ENCODE peak calls at places on chromosome 22, in eight cellular contexts. One of them, this sample, is unnamed.

GRCh38 chr22:18970180-18970947 is 34.3 kb upstream of the PRODH start:
- DNase-seq in HFFc6: no peak
- DNase-seq in GM13977: no peak
- DNase-seq in nephron progenitor cell: peak
- DNase-seq in PC-9: no peak
- DNase-seq in GM10248: no peak
- DNase-seq in AG10803: no peak
- DNase-seq in chondrocyte: peak
- DNase-seq in this sample: no peak

GRCh38 chr22:46967445-46968358 is 205.3 kb downstream of the TBC1D22A start:
- DNase-seq in AG10803: no peak
- DNase-seq in GM13977: no peak
- DNase-seq in HFFc6: no peak
- DNase-seq in GM10248: no peak
- DNase-seq in PC-9: no peak
- DNase-seq in nephron progenitor cell: no peak
- DNase-seq in chondrocyte: no peak
- DNase-seq in this sample: no peak

GRCh38 chr22:48371391-48371790 is 1456.3 kb downstream of the BRD1 start:
- DNase-seq in HFFc6: no peak
- DNase-seq in nephron progenitor cell: no peak
- DNase-seq in GM13977: no peak
- DNase-seq in AG10803: no peak
- DNase-seq in PC-9: no peak
- DNase-seq in chondrocyte: peak
- DNase-seq in GM10248: no peak
- DNase-seq in this sample: no peak

GRCh38 chr22:46036558-46037408 is 59.8 kb upstream of the WNT7B start:
- DNase-seq in AG10803: no peak
- DNase-seq in GM10248: no peak
- DNase-seq in chondrocyte: peak
- DNase-seq in nephron progenitor cell: no peak
- DNase-seq in GM13977: no peak
- DNase-seq in HFFc6: no peak
- DNase-seq in PC-9: peak
- DNase-seq in this sample: no peak

GRCh38 chr22:47197735-47198500 is 435.5 kb downstream of the TBC1D22A start:
- DNase-seq in GM10248: no peak
- DNase-seq in AG10803: no peak
- DNase-seq in nephron progenitor cell: no peak
- DNase-seq in HFFc6: no peak
- DNase-seq in GM13977: no peak
- DNase-seq in PC-9: no peak
- DNase-seq in chondrocyte: no peak
- DNase-seq in this sample: no peak

GRCh38 chr22:19631899-19632670 is 82.2 kb upstream of the SEPTIN5 start:
- DNase-seq in nephron progenitor cell: peak
- DNase-seq in GM13977: no peak
- DNase-seq in chondrocyte: no peak
- DNase-seq in GM10248: no peak
- DNase-seq in AG10803: peak
- DNase-seq in PC-9: no peak
- DNase-seq in HFFc6: peak
- DNase-seq in this sample: no peak

GRCh38 chr22:50684986-50685385 is 12.4 kb downstream of the SHANK3 start:
- DNase-seq in PC-9: no peak
- DNase-seq in HFFc6: no peak
- DNase-seq in AG10803: peak
- DNase-seq in chondrocyte: peak
- DNase-seq in nephron progenitor cell: no peak
- DNase-seq in GM13977: no peak
- DNase-seq in GM10248: no peak
- DNase-seq in this sample: no peak

GRCh38 chr22:48489551-48490512 is 1337.8 kb downstream of the BRD1 start:
- DNase-seq in AG10803: peak
- DNase-seq in GM10248: no peak
- DNase-seq in HFFc6: no peak
- DNase-seq in chondrocyte: peak
- DNase-seq in nephron progenitor cell: peak
- DNase-seq in GM13977: no peak
- DNase-seq in PC-9: no peak
- DNase-seq in this sample: no peak

GRCh38 chr22:29695129-29695926 is 24.5 kb upstream of the CABP7 start:
- DNase-seq in AG10803: no peak
- DNase-seq in HFFc6: no peak
- DNase-seq in nephron progenitor cell: no peak
- DNase-seq in PC-9: no peak
- DNase-seq in GM10248: no peak
- DNase-seq in GM13977: no peak
- DNase-seq in chondrocyte: no peak
- DNase-seq in this sample: no peak

GRCh38 chr22:19085233-19086043 is 36.8 kb downstream of the DGCR2 start:
- DNase-seq in PC-9: no peak
- DNase-seq in HFFc6: peak
- DNase-seq in chondrocyte: no peak
- DNase-seq in GM10248: peak
- DNase-seq in AG10803: peak
- DNase-seq in nephron progenitor cell: no peak
- DNase-seq in GM13977: peak
- DNase-seq in this sample: no peak

GRCh38 chr22:21015051-21016006 is at the start of gene P2RX6:
- DNase-seq in GM10248: no peak
- DNase-seq in GM13977: no peak
- DNase-seq in HFFc6: peak
- DNase-seq in AG10803: peak
- DNase-seq in nephron progenitor cell: no peak
- DNase-seq in chondrocyte: no peak
- DNase-seq in PC-9: no peak
- DNase-seq in this sample: no peak

GRCh38 chr22:43743131-43743530 is 69.0 kb downstream of the EFCAB6 start:
- DNase-seq in nephron progenitor cell: peak
- DNase-seq in PC-9: no peak
- DNase-seq in chondrocyte: no peak
- DNase-seq in HFFc6: no peak
- DNase-seq in GM10248: no peak
- DNase-seq in AG10803: no peak
- DNase-seq in GM13977: no peak
- DNase-seq in this sample: no peak

GRCh38 chr22:20205964-20206708 is 55.3 kb upstream of the CCDC188 start:
- DNase-seq in HFFc6: peak
- DNase-seq in GM10248: peak
- DNase-seq in PC-9: peak
- DNase-seq in GM13977: peak
- DNase-seq in AG10803: peak
- DNase-seq in chondrocyte: no peak
- DNase-seq in nephron progenitor cell: no peak
- DNase-seq in this sample: peak

DNA sequence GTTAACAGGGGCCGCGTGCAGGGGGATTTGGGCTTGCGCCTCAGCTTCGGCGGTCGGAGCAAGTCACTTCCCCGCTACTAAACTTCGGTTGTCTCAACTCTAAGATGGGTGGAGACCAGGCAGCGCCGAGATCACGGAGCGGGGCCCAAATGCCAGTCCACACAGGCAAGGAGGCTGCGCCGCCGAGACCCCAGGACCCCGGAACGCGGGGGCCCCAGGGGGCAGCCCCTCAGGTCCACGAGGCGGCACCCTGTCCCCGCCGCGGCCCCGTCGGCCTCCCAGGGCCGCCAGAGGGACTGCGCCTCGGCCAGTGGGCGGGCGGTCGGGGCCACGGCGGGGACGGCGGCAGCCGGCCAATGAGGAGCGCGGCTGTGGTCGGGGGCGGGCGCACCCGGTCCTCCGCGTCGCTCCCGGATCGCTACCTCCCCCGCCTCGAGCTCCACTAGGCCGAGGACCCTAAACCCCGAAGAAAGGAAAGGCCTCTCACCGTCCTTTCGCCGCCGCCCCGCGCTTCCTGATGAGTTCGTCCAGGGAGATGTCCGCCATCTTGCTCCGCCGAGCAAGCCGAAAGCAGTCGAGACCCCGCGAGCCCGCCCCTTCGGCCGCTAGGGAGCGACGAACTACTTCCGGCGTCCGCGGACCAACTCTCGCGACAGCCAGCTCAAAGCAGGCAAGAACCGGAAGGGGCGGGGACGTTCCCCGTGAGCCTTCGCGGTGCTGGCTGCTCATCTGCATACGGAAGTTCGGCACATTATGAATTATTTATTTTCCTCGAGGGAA is at the start of gene POLDIP3:
- DNase-seq in GM13977: peak
- DNase-seq in nephron progenitor cell: peak
- DNase-seq in HFFc6: peak
- DNase-seq in AG10803: peak
- DNase-seq in chondrocyte: peak
- DNase-seq in GM10248: peak
- DNase-seq in PC-9: peak
- DNase-seq in this sample: peak
- TF ChIP-seq CTCF in GM13977: peak
- TF ChIP-seq CTCF in nephron progenitor cell: no peak
- TF ChIP-seq CTCF in HFFc6: peak
- TF ChIP-seq CTCF in AG10803: peak
- TF ChIP-seq CTCF in chondrocyte: peak
- TF ChIP-seq CTCF in GM10248: peak
- TF ChIP-seq CTCF in PC-9: no peak
- TF ChIP-seq CTCF in this sample: peak

GRCh38 chr22:35517207-35517606 is 23.4 kb upstream of the RASD2 start:
- DNase-seq in PC-9: no peak
- DNase-seq in GM13977: no peak
- DNase-seq in AG10803: no peak
- DNase-seq in GM10248: no peak
- DNase-seq in HFFc6: no peak
- DNase-seq in chondrocyte: no peak
- DNase-seq in nephron progenitor cell: no peak
- DNase-seq in this sample: no peak
- TF ChIP-seq CTCF in PC-9: no peak
- TF ChIP-seq CTCF in GM13977: no peak
- TF ChIP-seq CTCF in AG10803: no peak
- TF ChIP-seq CTCF in GM10248: no peak
- TF ChIP-seq CTCF in HFFc6: peak
- TF ChIP-seq CTCF in chondrocyte: no peak
- TF ChIP-seq CTCF in nephron progenitor cell: no peak
- TF ChIP-seq CTCF in this sample: no peak

GRCh38 chr22:40157546-40157945 is 20.2 kb upstream of the TNRC6B start:
- DNase-seq in GM10248: no peak
- DNase-seq in GM13977: no peak
- DNase-seq in AG10803: no peak
- DNase-seq in HFFc6: no peak
- DNase-seq in PC-9: no peak
- DNase-seq in chondrocyte: no peak
- DNase-seq in nephron progenitor cell: no peak
- DNase-seq in this sample: no peak

GRCh38 chr22:40153186-40153585 is 24.5 kb upstream of the TNRC6B start:
- DNase-seq in GM13977: no peak
- DNase-seq in PC-9: no peak
- DNase-seq in nephron progenitor cell: peak
- DNase-seq in chondrocyte: no peak
- DNase-seq in AG10803: no peak
- DNase-seq in GM10248: no peak
- DNase-seq in HFFc6: no peak
- DNase-seq in this sample: no peak

GRCh38 chr22:40153705-40154104 is 24.0 kb upstream of the TNRC6B start:
- DNase-seq in GM10248: no peak
- DNase-seq in nephron progenitor cell: no peak
- DNase-seq in GM13977: no peak
- DNase-seq in HFFc6: no peak
- DNase-seq in chondrocyte: no peak
- DNase-seq in AG10803: no peak
- DNase-seq in PC-9: no peak
- DNase-seq in this sample: no peak

GRCh38 chr22:40161182-40161581 is 16.5 kb upstream of the TNRC6B start:
- DNase-seq in HFFc6: no peak
- DNase-seq in GM10248: no peak
- DNase-seq in nephron progenitor cell: no peak
- DNase-seq in AG10803: no peak
- DNase-seq in GM13977: no peak
- DNase-seq in PC-9: no peak
- DNase-seq in chondrocyte: no peak
- DNase-seq in this sample: no peak

DNA sequence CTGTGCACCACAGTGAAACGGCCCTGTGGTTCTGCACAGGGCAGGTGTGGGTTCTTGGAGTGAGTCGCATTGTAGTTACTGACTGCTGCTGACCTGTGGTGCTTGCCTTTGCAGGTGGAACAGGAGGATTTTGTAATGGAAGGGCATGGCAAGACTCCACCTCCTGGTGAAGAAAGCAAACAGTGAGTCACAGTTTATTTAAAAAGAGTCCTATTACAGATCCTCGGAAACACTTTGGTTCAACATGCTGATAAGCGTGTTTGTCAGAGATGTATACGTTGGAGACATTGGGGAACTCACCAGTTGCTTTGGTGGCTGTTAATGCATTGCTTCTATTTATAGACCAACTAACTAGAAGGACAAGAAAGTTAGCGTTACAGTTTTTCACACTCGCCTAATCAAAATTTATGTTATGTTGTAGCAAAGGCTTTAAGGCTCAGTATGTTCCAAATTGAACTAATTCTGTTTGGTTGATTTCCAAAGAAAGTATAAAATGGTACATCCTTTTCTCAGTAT is 21.7 kb upstream of the TNRC6B start:
- DNase-seq in PC-9: peak
- DNase-seq in chondrocyte: no peak
- DNase-seq in HFFc6: peak
- DNase-seq in AG10803: no peak
- DNase-seq in GM13977: no peak
- DNase-seq in GM10248: no peak
- DNase-seq in nephron progenitor cell: no peak
- DNase-seq in this sample: no peak
- TF ChIP-seq CTCF in PC-9: peak
- TF ChIP-seq CTCF in chondrocyte: peak
- TF ChIP-seq CTCF in HFFc6: peak
- TF ChIP-seq CTCF in AG10803: no peak
- TF ChIP-seq CTCF in GM13977: no peak
- TF ChIP-seq CTCF in GM10248: no peak
- TF ChIP-seq CTCF in nephron progenitor cell: no peak
- TF ChIP-seq CTCF in this sample: no peak

DNA sequence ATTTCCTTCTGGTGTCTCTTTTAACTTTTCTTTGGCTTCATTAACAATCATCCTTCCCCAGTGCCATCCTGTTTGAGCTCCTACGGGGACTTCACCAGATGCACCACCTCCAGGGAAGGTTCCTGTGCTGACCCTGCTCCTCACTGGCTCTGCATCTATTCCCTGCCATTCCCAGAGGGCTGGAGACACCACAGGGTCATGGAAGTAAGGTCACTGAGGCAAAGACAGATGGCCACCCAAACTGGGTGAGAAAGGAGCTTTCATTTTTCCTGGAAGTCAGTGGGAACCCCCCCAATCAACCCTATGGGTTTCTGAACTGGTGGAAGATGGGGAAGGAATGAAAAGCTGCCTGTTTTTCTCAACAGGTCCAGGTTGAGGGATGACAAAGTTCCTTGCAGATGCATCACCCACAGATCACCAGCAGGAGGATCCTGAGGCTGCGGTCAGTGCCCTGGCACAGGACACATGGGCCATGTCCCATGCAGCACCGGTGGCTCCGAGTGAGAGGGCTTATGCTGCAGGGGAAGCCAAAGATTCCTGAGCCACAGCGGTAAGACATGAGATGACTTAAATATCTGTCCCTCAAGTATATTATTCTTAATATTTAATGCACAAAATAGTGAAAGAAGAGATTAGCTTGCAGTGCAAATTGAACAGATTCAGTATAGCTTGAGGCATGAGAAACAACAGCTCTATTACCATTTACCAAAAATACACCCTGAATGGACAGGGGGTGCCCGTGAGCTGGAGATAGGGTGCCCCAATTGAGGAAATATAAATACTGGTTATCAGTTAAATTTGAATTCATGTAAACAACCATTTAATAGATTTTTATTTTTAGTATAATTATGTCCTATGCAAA is 73.0 kb upstream of the VPREB1 start:
- DNase-seq in AG10803: peak
- DNase-seq in PC-9: no peak
- DNase-seq in GM10248: no peak
- DNase-seq in chondrocyte: no peak
- DNase-seq in GM13977: no peak
- DNase-seq in nephron progenitor cell: peak
- DNase-seq in HFFc6: no peak
- DNase-seq in this sample: no peak
- TF ChIP-seq CTCF in AG10803: peak
- TF ChIP-seq CTCF in PC-9: peak
- TF ChIP-seq CTCF in GM10248: peak
- TF ChIP-seq CTCF in chondrocyte: peak
- TF ChIP-seq CTCF in GM13977: peak
- TF ChIP-seq CTCF in nephron progenitor cell: peak
- TF ChIP-seq CTCF in HFFc6: peak
- TF ChIP-seq CTCF in this sample: peak